ENCODE peak calls at places on chromosomes 11 and 22, in six cellular contexts. V, C, T, F, R and U are unnamed samples.

GRCh38 chr11:117011541-117011908 is 86.7 kb downstream of the SIK3 start:
- DNase-seq in C (no peak), R (peak), F (no peak), T (no peak), V (no peak), U (no peak)

GRCh38 chr11:84564180-84564866 is 1062.8 kb downstream of the DLG2 start:
- DNase-seq in R (peak), T (peak), F (peak), C (no peak), V (peak), U (peak)

GRCh38 chr11:76860539-76861475 is at the start of gene ACER3:
- DNase-seq in F (peak), T (peak), V (peak), C (peak), R (peak), U (peak)

GRCh38 chr22:35638408-35638807 is 9.8 kb upstream of the APOL6 start:
- DNase-seq in V (no peak), R (peak), T (peak), C (no peak), F (peak), U (no peak)

GRCh38 chr22:38925571-38926041 is 31.8 kb upstream of the APOBEC3A start:
- DNase-seq in V (no peak), T (no peak), F (no peak), R (no peak), C (no peak), U (no peak)

GRCh38 chr11:123757976-123758375 is 3.7 kb upstream of the OR6X1 start:
- DNase-seq in V (no peak), R (no peak), F (no peak), C (no peak), T (no peak), U (no peak)

GRCh38 chr22:45185718-45186511 is 22.2 kb downstream of the NUP50 start:
- DNase-seq in C (peak), T (no peak), R (no peak), V (no peak), F (no peak), U (no peak)

GRCh38 chr11:44556735-44557409 is 8.6 kb upstream of the CD82 start:
- DNase-seq in R (peak), V (no peak), T (peak), F (peak), C (peak), U (peak)

DNA sequence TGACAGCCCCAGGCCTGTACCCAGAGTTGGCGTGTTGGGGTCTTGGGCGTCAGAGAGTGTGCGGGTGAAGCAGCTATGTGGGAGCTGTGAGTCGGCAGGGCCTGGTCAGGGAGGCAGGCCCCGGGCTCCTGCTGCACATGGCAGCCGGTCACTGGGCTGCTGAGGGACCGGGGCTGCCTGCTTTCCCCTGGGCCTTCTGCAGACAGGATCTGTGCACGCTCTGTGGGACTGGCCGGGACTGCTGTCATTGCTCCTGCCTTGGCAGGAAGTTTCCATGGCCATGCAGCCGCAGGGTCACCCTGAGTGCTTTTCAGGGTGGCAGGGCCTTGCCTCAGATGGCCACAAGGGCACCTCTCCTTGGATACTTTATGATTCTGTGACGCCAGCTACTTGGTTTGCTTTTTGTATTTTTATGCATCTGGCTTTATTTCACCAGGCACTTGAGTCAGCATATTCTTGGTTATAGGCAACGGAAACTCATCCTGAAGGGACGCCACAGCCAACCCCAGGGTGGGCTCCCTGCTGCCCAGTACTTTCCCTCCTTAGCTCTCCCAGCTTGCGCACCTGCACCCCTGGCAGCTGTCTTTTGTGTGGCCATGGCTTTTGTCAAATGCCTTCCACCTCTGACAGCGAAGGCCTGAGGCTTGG is 52.5 kb downstream of the AP2A2 start:
- DNase-seq in C (no peak), V (no peak), R (no peak), T (no peak), F (no peak), U (no peak)
- TF ChIP-seq CTCF in C (no peak), V (no peak), R (no peak), T (no peak), F (no peak), U (no peak)

GRCh38 chr11:65112551-65113360 is 1.1 kb downstream of the TM7SF2 start:
- DNase-seq in R (peak), C (no peak), F (peak), T (no peak), V (peak), U (peak)
- TF ChIP-seq CTCF in R (peak), C (peak), F (peak), T (peak), V (peak), U (peak)

DNA sequence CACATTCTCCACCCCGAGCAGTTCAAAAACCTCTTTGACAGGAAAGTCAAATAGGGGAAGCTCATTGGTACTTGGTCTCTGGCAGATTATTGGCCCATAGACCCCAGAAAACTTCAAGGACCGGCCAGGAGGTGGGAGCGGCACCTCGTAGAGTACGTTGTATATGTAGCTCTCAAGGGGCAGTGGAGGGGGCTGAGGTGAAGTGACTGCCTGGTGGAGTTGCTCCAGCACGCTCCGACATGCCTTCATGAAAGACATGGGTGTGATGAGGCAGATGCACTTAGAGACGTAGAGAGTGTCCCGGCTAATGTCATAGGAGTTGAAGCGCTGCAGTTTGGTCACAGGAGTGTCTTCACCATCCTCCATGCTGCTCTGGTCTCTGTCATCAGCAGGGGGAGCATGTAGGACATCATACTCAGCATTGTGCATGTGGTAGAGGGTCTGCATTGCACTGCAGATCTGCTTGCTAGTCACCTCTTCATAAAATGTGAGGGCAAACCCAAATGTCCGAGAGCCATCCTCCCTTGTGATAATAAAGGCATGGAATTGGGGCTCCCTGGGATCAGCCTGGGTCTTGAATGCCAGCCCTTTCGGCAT is 61.3 kb downstream of the DENND5A start:
- DNase-seq in R (no peak), V (no peak), T (no peak), F (no peak), C (no peak), U (no peak)
- TF ChIP-seq CTCF in R (peak), V (peak), T (peak), F (no peak), C (no peak), U (peak)

GRCh38 chr11:132862137-132862536 is 670.2 kb downstream of the OPCML start:
- DNase-seq in F (no peak), V (no peak), R (no peak), T (peak), C (no peak), U (no peak)

GRCh38 chr11:132855516-132855915 is 676.8 kb downstream of the OPCML start:
- DNase-seq in F (no peak), T (no peak), R (no peak), V (no peak), C (no peak), U (no peak)

GRCh38 chr11:132853886-132854285 is 678.4 kb downstream of the OPCML start:
- DNase-seq in R (no peak), T (no peak), V (no peak), F (no peak), C (no peak), U (no peak)

GRCh38 chr11:132856032-132856431 is 676.3 kb downstream of the OPCML start:
- DNase-seq in R (no peak), T (no peak), C (no peak), V (no peak), F (no peak), U (no peak)

DNA sequence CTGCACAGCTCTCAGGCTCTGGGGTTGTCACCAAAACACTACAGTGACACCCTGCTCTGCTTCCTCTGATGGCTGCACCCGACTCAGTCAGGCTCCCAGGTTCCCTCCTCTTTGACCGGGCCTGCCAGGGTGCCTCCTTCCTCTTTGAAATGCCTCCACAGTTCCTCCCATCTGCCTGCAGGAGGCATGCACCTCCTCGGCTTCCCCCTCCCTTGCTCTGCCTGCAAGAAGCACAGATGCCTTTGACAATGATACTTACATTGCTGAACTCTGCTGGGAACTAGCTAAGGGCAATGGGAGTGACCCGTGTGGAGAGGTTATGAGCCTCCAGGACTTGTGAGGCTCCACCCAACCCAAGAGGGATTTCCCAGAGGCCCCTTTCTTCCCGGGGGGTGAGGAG is 674.1 kb downstream of the OPCML start:
- DNase-seq in R (peak), T (peak), V (no peak), C (no peak), F (no peak), U (no peak)
- TF ChIP-seq CTCF in R (peak), T (peak), V (no peak), C (no peak), F (no peak), U (no peak)

DNA sequence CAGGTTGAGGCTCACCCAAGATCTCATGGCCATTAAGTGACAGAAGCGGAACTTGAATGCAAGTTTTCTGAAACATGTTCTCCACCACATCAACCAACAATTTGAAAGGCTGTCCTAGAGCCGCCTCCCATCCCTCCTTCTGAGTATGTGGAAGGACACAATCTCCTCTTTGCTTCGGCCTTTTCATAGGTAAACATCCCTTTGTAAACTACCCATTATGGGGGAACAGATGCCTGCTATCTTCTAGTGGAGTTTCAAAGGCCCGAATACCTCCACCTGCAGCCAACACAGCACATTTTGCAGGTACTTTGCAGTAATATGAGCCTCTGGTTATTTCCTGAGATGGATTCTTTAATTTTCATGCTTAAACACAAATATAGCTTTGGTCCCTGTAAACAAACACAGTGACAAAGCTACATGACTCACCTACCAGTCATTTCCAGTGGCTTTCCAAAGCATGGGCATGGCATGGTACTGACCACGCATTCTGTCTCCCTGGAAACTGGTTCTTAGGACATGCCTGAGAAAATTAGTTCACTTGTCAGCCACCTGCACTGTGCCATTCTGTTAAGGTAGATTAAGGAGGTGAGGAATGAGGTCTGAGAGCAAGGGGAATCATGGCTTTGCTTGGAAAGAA is 60.1 kb downstream of the EHF start:
- DNase-seq in T (peak), C (peak), V (no peak), F (no peak), R (no peak), U (no peak)
- TF ChIP-seq CTCF in T (no peak), C (no peak), V (no peak), F (no peak), R (no peak), U (no peak)